ENCODE peak calls at places on chromosomes 5 and 9, in eight cellular contexts. E is uterus, Z is lower leg skin, W is transverse colon, B is ovary, J is breast epithelium, U is IMR-90, N is endothelial cell of umbilical vein. P is an unnamed sample.

GRCh38 chr9:122453677-122454135 is 24.0 kb downstream of the OR1J1 start:
- DNase-seq in E (no peak), Z (no peak), W (no peak), B (no peak), J (no peak), U (peak; percentile 55), N (peak; percentile 27), P (no peak)

GRCh38 chr9:83966209-83966582 is 13.8 kb downstream of the HNRNPK start:
- DNase-seq in E (no peak), Z (peak; percentile 45), W (no peak), B (no peak), J (no peak), U (no peak), N (no peak), P (peak; percentile 9)

GRCh38 chr5:77851229-77852067 is 75.3 kb upstream of the TBCA start:
- DNase-seq in E (no peak), Z (no peak), W (no peak), B (peak; percentile 22), J (no peak), U (peak; percentile 14), N (peak; percentile 16), P (peak; percentile 39)

GRCh38 chr5:173714551-173715428 is 98.3 kb upstream of the BOD1 start:
- DNase-seq in E (no peak), Z (no peak), W (no peak), B (no peak), J (no peak), U (peak; percentile 93), N (no peak), P (peak; percentile 79)

GRCh38 chr5:66671305-66671704 is 75.1 kb downstream of the MAST4 start:
- DNase-seq in E (no peak), Z (no peak), W (no peak), B (no peak), J (no peak), U (no peak), N (no peak), P (no peak)

GRCh38 chr5:145495171-145495570 is 340.0 kb downstream of the PRELID2 start:
- DNase-seq in E (no peak), Z (no peak), W (no peak), B (no peak), J (no peak), U (no peak), N (no peak), P (no peak)

GRCh38 chr5:157172408-157172807 is 6.3 kb upstream of the GARIN3 start:
- DNase-seq in E (no peak), Z (no peak), W (peak; percentile 12), B (no peak), J (no peak), U (no peak), N (no peak), P (no peak)

GRCh38 chr9:123354806-123355508 is 1.0 kb upstream of the CRB2 start:
- DNase-seq in E (no peak), Z (no peak), W (no peak), B (no peak), J (peak; percentile 66), U (no peak), N (no peak), P (no peak)

GRCh38 chr5:77224672-77225355 is 14.3 kb downstream of the PDE8B start:
- DNase-seq in E (no peak), Z (no peak), W (no peak), B (no peak), J (no peak), U (peak; percentile 68), N (no peak), P (no peak)

GRCh38 chr5:25448190-25448621 is 803.4 kb upstream of the CDH10 start:
- DNase-seq in E (no peak), Z (no peak), W (no peak), B (no peak), J (no peak), U (no peak), N (no peak), P (no peak)

GRCh38 chr5:150567031-150567680 is 59.2 kb downstream of the NDST1 start:
- DNase-seq in E (no peak), Z (no peak), W (no peak), B (no peak), J (no peak), U (peak; percentile 85), N (no peak), P (no peak)

GRCh38 chr5:40681351-40682311 is 1.9 kb downstream of the PTGER4 start:
- DNase-seq in E (peak; percentile 22), Z (peak; percentile 90), W (peak; percentile 45), B (no peak), J (no peak), U (no peak), N (peak; percentile 60), P (peak; percentile 25)

GRCh38 chr5:73280821-73281746 is 108.1 kb downstream of the TMEM174 start:
- DNase-seq in E (no peak), Z (no peak), W (no peak), B (peak; percentile 18), J (peak; percentile 74), U (peak; percentile 65), N (peak; percentile 99), P (no peak)

GRCh38 chr9:121706149-121706548 is 54.7 kb downstream of the DAB2IP start:
- DNase-seq in E (no peak), Z (no peak), W (no peak), B (no peak), J (no peak), U (no peak), N (no peak), P (no peak)

GRCh38 chr5:180525363-180525762 is 31.2 kb downstream of the CNOT6 start:
- DNase-seq in E (no peak), Z (no peak), W (no peak), B (no peak), J (no peak), U (no peak), N (no peak), P (peak; percentile 30)

GRCh38 chr9:33737811-33738606 is 57.4 kb upstream of the PRSS3 start:
- DNase-seq in E (no peak), Z (no peak), W (peak; percentile 59), B (no peak), J (no peak), U (peak; percentile 62), N (peak; percentile 62), P (peak; percentile 59)

GRCh38 chr9:132240860-132241482 is 79.1 kb downstream of the NTNG2 start:
- DNase-seq in E (peak; percentile 96), Z (peak; percentile 99), W (peak; percentile 98), B (peak; percentile 98), J (peak; percentile 95), U (peak; percentile 85), N (peak; percentile 92), P (peak; percentile 97)
- TF ChIP-seq POLR2A in E (peak; percentile 69), Z (no peak), W (peak; percentile 27), B (no peak), J (no peak), U (no peak), N (no peak), P (no peak)

GRCh38 chr9:111482656-111483418 is 1.3 kb downstream of the ECPAS start:
- DNase-seq in E (peak; percentile 70), Z (peak; percentile 96), W (peak; percentile 86), B (peak; percentile 74), J (peak; percentile 52), U (peak; percentile 55), N (peak; percentile 50), P (peak; percentile 90)
- TF ChIP-seq POLR2A in E (no peak), Z (no peak), W (peak; percentile 83), B (peak; percentile 82), J (peak; percentile 53), U (peak; percentile 13), N (no peak), P (peak; percentile 71)

GRCh38 chr5:83219077-83219476 is 141.7 kb downstream of the XRCC4 start:
- DNase-seq in E (no peak), Z (no peak), W (no peak), B (no peak), J (no peak), U (no peak), N (no peak), P (no peak)
- TF ChIP-seq POLR2A in E (no peak), Z (no peak), W (no peak), B (no peak), J (no peak), U (no peak), N (no peak), P (no peak)

GRCh38 chr9:128688501-128689292 is at the start of gene SET:
- DNase-seq in E (peak; percentile 94), Z (peak; percentile 98), W (peak; percentile 96), B (peak; percentile 96), J (peak; percentile 92), U (peak; percentile 90), N (peak; percentile 94), P (peak; percentile 98)
- TF ChIP-seq POLR2A in E (peak; percentile 97), Z (peak; percentile 71), W (peak; percentile 55), B (peak; percentile 94), J (no peak), U (no peak), N (no peak), P (peak; percentile 75)

DNA sequence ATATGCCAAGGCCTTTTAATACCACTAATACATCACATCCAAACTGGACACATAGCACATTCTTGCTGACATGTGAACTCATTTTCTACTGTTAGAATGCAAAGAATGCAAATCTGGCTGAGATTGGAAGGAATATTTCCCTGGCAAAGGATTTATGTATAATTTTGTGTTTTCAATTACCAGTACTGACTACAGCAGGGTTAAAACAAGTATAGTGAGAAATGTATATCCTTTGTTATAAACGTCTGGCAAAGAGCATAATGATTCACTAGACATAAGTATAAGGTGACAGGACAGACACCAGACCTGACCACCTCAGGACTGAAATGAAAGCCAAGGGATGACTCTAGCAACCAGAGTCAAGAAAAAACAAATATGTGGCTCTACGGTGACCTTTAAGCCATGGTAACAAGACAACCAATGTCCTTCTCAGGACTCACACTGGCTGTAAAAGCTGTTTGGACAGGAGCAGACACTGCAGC is 95.1 kb downstream of the MRPS27 start:
- DNase-seq in E (no peak), Z (no peak), W (no peak), B (no peak), J (no peak), U (peak; percentile 71), N (no peak), P (no peak)
- TF ChIP-seq POLR2A in E (no peak), Z (no peak), W (no peak), B (no peak), J (no peak), U (no peak), N (no peak), P (no peak)

GRCh38 chr9:98795970-98796363 is 388 bp downstream of the ANKS6 start:
- DNase-seq in E (no peak), Z (peak; percentile 85), W (no peak), B (no peak), J (peak; percentile 12), U (no peak), N (no peak), P (no peak)

GRCh38 chr9:98795295-98795955 is 930 bp downstream of the ANKS6 start:
- DNase-seq in E (no peak), Z (peak; percentile 69), W (no peak), B (no peak), J (peak; percentile 13), U (no peak), N (no peak), P (no peak)

GRCh38 chr9:98798254-98798653 is 1.9 kb upstream of the ANKS6 start:
- DNase-seq in E (no peak), Z (no peak), W (no peak), B (no peak), J (no peak), U (no peak), N (no peak), P (no peak)

GRCh38 chr9:98797491-98797890 is 1.1 kb upstream of the ANKS6 start:
- DNase-seq in E (no peak), Z (peak; percentile 21), W (no peak), B (no peak), J (no peak), U (no peak), N (no peak), P (no peak)

GRCh38 chr9:98796364-98797101 is at the start of gene ANKS6:
- DNase-seq in E (peak; percentile 85), Z (peak; percentile 94), W (peak; percentile 89), B (peak; percentile 78), J (peak; percentile 25), U (peak; percentile 65), N (peak; percentile 60), P (peak; percentile 82)
- TF ChIP-seq POLR2A in E (peak; percentile 36), Z (no peak), W (no peak), B (peak; percentile 38), J (no peak), U (no peak), N (no peak), P (no peak)